ENCODE peak calls at places on chromosomes 16 and 17, in five cellular contexts. O is CD8-positive, alpha-beta T cell; W is heart right ventricle; C is fibroblast of lung; Z is GM12865. B is an unnamed sample.

GRCh38 chr17:66508896-66509843 is 206.8 kb downstream of the PRKCA start:
- DNase-seq in O (no peak), W (no peak), C (peak), Z (no peak), B (no peak)

GRCh38 chr17:3917391-3917931 is 1.2 kb upstream of the P2RX1 start:
- DNase-seq in O (no peak), W (peak), C (peak), Z (no peak), B (no peak)

GRCh38 chr16:648071-648785 is 937 bp upstream of the WDR90 start:
- DNase-seq in O (no peak), W (no peak), C (no peak), Z (peak), B (peak)

GRCh38 chr17:48068491-48068961 is 20.4 kb downstream of the NFE2L1 start:
- DNase-seq in O (no peak), W (no peak), C (peak), Z (peak), B (no peak)

GRCh38 chr17:909642-910323 is 69.8 kb downstream of the NXN start:
- DNase-seq in O (no peak), W (no peak), C (no peak), Z (no peak), B (no peak)

GRCh38 chr16:29816694-29817441 is 916 bp downstream of the PAGR1 start:
- DNase-seq in O (peak), W (peak), C (peak), Z (peak), B (peak)

GRCh38 chr17:16432017-16432416 is 16.6 kb downstream of the TRPV2 start:
- DNase-seq in O (no peak), W (no peak), C (no peak), Z (no peak), B (no peak)

GRCh38 chr17:49548506-49549310 is 27.0 kb upstream of the NXPH3 start:
- DNase-seq in O (no peak), W (no peak), C (peak), Z (peak), B (peak)

GRCh38 chr16:72264776-72265175 is 92.8 kb upstream of the PMFBP1 start:
- DNase-seq in O (no peak), W (no peak), C (no peak), Z (no peak), B (no peak)